ENCODE peak calls at places on chromosomes 4 and X, in four cellular contexts. E is H9, L is AG10803, U is omental fat pad. J is an unnamed sample.

GRCh38 chr4:122152699-122153328 is 683 bp downstream of the BLTP1 start:
- DNase-seq in E (peak), L (peak), U (peak), J (peak)

GRCh38 chr4:119039779-119040178 is 95.9 kb upstream of the MYOZ2 start:
- DNase-seq in E (peak), L (no peak), U (no peak), J (no peak)

GRCh38 chrX:14802943-14803710 is 69.7 kb downstream of the FANCB start:
- DNase-seq in E (no peak), L (peak), U (no peak), J (no peak)

GRCh38 chr4:69843932-69844331 is 16.0 kb downstream of the SULT1E1 start:
- DNase-seq in E (no peak), L (no peak), U (no peak), J (no peak)

GRCh38 chrX:13837290-13837745 is 20.4 kb upstream of the GPM6B start:
- DNase-seq in E (no peak), L (no peak), U (no peak), J (no peak)

GRCh38 chrX:32118832-32119231 is 1047.0 kb upstream of the FTHL17 start:
- DNase-seq in E (no peak), L (no peak), U (no peak), J (no peak)

GRCh38 chrX:13488706-13489105 is 80.7 kb upstream of the EGFL6 start:
- DNase-seq in E (no peak), L (peak), U (no peak), J (no peak)

GRCh38 chr4:98626350-98626749 is 32.1 kb downstream of the TSPAN5 start:
- DNase-seq in E (peak), L (peak), U (no peak), J (peak)

GRCh38 chr4:107548211-107548905 is 171.7 kb downstream of the PAPSS1 start:
- DNase-seq in E (no peak), L (peak), U (no peak), J (no peak)

GRCh38 chr4:14515556-14515955 is 486.7 kb upstream of the CPEB2 start:
- DNase-seq in E (no peak), L (no peak), U (no peak), J (no peak)

GRCh38 chr4:168850016-168850415 is 160.0 kb downstream of the CBR4 start:
- DNase-seq in E (no peak), L (no peak), U (no peak), J (no peak)

GRCh38 chr4:174320501-174321199 is 36.9 kb downstream of the CEP44 start:
- DNase-seq in E (no peak), L (no peak), U (no peak), J (no peak)

GRCh38 chr4:97662133-97662532 is 481.1 kb downstream of the STPG2 start:
- DNase-seq in E (no peak), L (no peak), U (no peak), J (no peak)

GRCh38 chr4:8221985-8222384 is 22.9 kb downstream of the SH3TC1 start:
- DNase-seq in E (no peak), L (no peak), U (no peak), J (no peak)

GRCh38 chr4:47852121-47852520 is 14.3 kb upstream of the CORIN start:
- DNase-seq in E (no peak), L (peak), U (no peak), J (no peak)

GRCh38 chr4:40686081-40686913 is 56.6 kb upstream of the RBM47 start:
- DNase-seq in E (no peak), L (peak), U (no peak), J (no peak)

GRCh38 chr4:40684404-40684803 is 54.7 kb upstream of the RBM47 start:
- DNase-seq in E (no peak), L (no peak), U (no peak), J (no peak)

GRCh38 chr4:40688446-40689095 is 58.9 kb upstream of the RBM47 start:
- DNase-seq in E (no peak), L (no peak), U (no peak), J (no peak)

GRCh38 chr4:40685300-40685699 is 55.6 kb upstream of the RBM47 start:
- DNase-seq in E (no peak), L (peak), U (no peak), J (no peak)

GRCh38 chr4:40687676-40688389 is 58.2 kb upstream of the RBM47 start:
- DNase-seq in E (no peak), L (no peak), U (no peak), J (no peak)
- TF ChIP-seq CTCF in E (no peak), L (no peak), U (no peak), J (no peak)

DNA sequence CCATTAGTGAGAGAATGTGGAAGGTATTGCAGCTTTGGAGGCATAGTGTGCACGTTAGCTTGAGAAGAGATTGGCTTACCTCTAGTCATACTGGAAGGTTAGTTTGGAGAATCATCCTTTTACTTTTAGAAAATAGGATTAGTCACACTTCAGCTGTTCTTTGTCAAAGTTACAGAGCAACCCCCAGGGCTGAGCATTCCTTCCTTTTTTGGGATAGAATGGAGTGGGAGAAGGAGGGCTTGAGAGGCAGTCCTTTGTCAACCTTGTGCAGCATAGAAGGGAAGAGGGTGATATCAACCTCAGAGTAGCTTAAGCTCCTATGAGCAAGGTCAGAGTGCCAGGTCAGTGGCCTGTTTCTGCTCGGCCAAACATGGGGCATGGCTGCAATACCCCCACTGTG is 8.6 kb upstream of the MBNL3 start:
- DNase-seq in E (no peak), L (no peak), U (no peak), J (no peak)
- TF ChIP-seq CTCF in E (no peak), L (no peak), U (no peak), J (no peak)

DNA sequence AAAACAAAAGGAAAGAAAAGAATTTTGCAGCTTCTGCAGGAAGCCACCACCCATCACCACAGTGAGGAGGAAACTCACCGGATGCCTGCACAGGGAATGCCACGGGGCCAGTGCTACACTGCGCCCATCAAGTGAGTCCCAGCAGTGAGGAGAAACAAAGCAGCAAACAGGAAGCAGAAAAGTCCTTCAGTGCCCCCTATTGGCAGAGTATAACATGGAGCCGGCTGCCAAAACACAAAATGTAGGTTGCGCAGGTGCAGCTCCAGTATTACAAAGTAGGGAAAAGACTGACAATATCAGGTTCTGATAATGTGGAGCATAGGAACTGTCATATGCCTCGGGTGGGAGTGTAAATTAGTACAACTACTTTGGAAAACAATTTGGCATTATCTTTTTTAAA is 23.3 kb upstream of the SCML2 start:
- DNase-seq in E (peak), L (peak), U (no peak), J (peak)
- TF ChIP-seq CTCF in E (peak), L (peak), U (no peak), J (peak)

GRCh38 chr4:124640037-124640730 is 72.3 kb downstream of the ANKRD50 start:
- DNase-seq in E (no peak), L (peak), U (no peak), J (peak)

GRCh38 chr4:124635331-124635730 is 77.2 kb downstream of the ANKRD50 start:
- DNase-seq in E (no peak), L (no peak), U (no peak), J (no peak)

GRCh38 chr4:124633285-124633941 is 79.1 kb downstream of the ANKRD50 start:
- DNase-seq in E (no peak), L (no peak), U (no peak), J (no peak)

GRCh38 chr4:124632439-124632838 is 80.1 kb downstream of the ANKRD50 start:
- DNase-seq in E (no peak), L (no peak), U (no peak), J (no peak)

DNA sequence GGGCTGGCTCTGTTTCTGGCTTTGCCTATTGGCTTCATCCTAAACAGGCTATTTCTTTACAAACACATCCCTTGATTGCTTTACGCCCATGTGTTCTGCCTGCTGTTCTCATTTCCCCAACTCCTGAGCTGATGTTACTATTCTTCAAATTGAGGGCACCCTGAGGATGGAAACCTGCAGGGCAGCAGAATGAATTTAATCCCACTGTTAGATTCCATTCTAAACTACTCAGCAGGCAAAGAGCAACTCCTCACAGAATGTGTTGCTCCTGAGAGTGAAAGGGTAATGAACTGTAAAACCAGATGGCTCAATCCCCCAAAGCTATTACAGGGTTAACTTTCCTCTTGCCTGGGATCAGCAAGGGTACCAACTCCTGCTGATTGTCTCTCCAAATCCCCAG is 75.7 kb downstream of the ANKRD50 start:
- DNase-seq in E (peak), L (no peak), U (no peak), J (no peak)
- TF ChIP-seq CTCF in E (no peak), L (no peak), U (no peak), J (no peak)

DNA sequence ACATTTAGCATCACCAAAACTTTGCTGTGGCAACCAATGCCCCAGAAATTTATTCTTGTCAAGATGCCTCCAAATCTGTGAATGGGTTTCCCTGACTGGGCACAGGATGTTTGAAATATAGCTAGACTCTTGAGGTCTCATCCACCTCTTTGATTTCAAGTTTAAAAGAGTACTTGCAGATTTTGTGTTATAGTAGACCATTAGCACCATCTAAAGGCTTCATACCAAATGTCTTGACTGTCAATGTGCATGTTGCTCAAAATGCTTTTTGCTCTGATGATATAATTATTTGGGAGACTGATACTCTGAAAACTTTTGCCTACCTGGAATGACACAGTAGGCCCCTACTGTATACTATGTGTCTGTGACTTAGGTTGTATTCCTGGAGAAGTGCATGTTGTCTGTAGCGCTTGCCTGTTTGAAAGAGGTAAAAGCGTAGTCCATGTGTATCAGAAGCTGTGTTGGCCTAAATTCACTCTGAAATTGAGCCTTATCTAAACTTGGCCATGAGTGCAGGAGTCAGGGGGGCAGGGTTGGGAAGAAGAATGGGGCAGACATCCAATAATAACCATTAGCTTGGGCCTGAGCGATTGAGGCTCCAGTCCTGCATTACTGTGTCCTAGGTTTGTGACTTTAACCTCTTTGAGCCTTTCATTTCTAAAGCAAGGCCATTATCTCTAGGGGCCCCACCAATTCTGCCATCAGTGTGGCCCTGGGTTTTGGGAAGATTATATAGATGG is 33.8 kb downstream of the NDP start:
- DNase-seq in E (no peak), L (no peak), U (no peak), J (no peak)
- TF ChIP-seq CTCF in E (peak), L (no peak), U (no peak), J (no peak)

GRCh38 chrX:130083656-130084382 is 26.5 kb downstream of the ELF4 start:
- DNase-seq in E (no peak), L (no peak), U (no peak), J (no peak)

GRCh38 chrX:130080791-130081367 is 29.4 kb downstream of the ELF4 start:
- DNase-seq in E (no peak), L (no peak), U (no peak), J (no peak)

GRCh38 chrX:130081421-130082045 is 28.8 kb downstream of the ELF4 start:
- DNase-seq in E (no peak), L (peak), U (no peak), J (no peak)

GRCh38 chrX:130083107-130083490 is 27.2 kb downstream of the ELF4 start:
- DNase-seq in E (no peak), L (no peak), U (no peak), J (no peak)

GRCh38 chrX:130082244-130083106 is 27.8 kb downstream of the ELF4 start:
- DNase-seq in E (no peak), L (peak), U (no peak), J (no peak)
- TF ChIP-seq CTCF in E (no peak), L (peak), U (no peak), J (no peak)

GRCh38 chr4:173169178-173169427 is 492 bp downstream of the GALNT7 start:
- DNase-seq in E (no peak), L (no peak), U (no peak), J (no peak)

GRCh38 chr4:173171987-173172386 is 3.4 kb downstream of the GALNT7 start:
- DNase-seq in E (no peak), L (no peak), U (no peak), J (no peak)

GRCh38 chr4:173169428-173170209 is 1.0 kb downstream of the GALNT7 start:
- DNase-seq in E (peak), L (peak), U (peak), J (peak)

GRCh38 chr4:173170210-173170778 is 1.7 kb downstream of the GALNT7 start:
- DNase-seq in E (no peak), L (no peak), U (no peak), J (no peak)

DNA sequence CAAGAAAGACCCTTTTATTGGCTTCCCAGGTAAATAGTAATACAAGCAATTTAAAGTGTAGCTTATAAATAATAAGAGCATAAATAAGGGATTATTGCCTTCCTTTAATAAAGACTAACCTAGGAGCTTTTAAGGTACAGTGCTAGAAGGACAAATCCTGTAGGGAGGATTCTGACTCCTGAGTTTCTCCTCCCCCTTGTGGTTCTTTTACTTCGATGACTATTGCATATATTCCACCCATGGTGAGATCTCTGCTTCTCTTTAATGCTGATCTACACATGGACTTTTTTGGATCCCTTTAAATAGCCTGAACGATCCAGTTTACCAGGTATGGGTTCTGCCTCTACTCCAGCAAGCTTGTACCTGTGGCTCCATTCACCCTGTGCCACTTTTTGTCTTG is 2.5 kb downstream of the GALNT7 start:
- DNase-seq in E (no peak), L (no peak), U (no peak), J (no peak)
- TF ChIP-seq CTCF in E (peak), L (peak), U (no peak), J (no peak)

GRCh38 chr4:105895609-105896460 is 564 bp downstream of the NPNT start:
- DNase-seq in E (peak), L (no peak), U (peak), J (peak)
- TF ChIP-seq CTCF in E (peak), L (no peak), U (no peak), J (no peak)

GRCh38 chr4:117773067-117773946 is 261.0 kb upstream of the NDST3 start:
- DNase-seq in E (no peak), L (no peak), U (no peak), J (no peak)
- TF ChIP-seq CTCF in E (no peak), L (no peak), U (no peak), J (no peak)

DNA sequence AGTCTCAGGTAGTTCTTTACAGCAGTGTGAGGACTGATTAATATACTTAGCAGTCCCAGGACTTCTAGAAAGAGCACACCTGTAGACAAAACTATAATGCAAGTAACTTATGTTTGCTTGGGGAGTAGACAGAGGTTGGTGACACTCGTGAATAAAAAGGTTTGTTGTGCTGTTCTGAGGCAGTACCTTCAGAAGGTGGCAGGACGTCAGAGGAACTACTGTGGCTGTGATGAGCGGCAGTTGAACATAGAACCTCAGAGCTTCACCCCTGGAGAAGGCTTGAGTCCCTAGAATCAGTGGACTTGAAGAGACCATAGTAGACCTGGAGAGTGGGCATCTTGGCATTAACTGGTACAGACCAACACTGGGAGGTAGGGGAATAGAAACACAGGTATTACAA is 3.3 kb upstream of the GBA3 start:
- DNase-seq in E (no peak), L (no peak), U (no peak), J (no peak)
- TF ChIP-seq CTCF in E (no peak), L (no peak), U (no peak), J (no peak)

J was measured in Calu3.